ENCODE peak calls at places on chromosomes 7 and 10, in five cellular contexts. E is sigmoid colon, O is endothelial cell of umbilical vein, P is suprapubic skin, H is Panc1. B is an unnamed sample. For H3K9me3, the result is how much of the 10 kb centered on the place peaks cover.

GRCh38 chr7:147722119-147722518 is 868.4 kb upstream of the C7orf33 start:
- DNase-seq in E (no peak), H (no peak), O (no peak), P (no peak), B (no peak)

GRCh38 chr10:112981553-112981952 is 31.5 kb downstream of the TCF7L2 start:
- DNase-seq in O (no peak), H (no peak), P (no peak), E (peak), B (no peak)

GRCh38 chr10:126243976-126244375 is 144.3 kb downstream of the ADAM12 start:
- DNase-seq in H (no peak), O (no peak), E (no peak), P (no peak), B (no peak)

GRCh38 chr10:44206127-44206818 is 178.6 kb downstream of the CXCL12 start:
- DNase-seq in H (no peak), E (peak), O (no peak), P (no peak), B (no peak)

GRCh38 chr7:96701258-96701657 is 8.4 kb downstream of the SEM1 start:
- DNase-seq in H (no peak), E (no peak), O (no peak), P (no peak), B (no peak)

GRCh38 chr10:132193907-132194552 is 7.3 kb downstream of the DPYSL4 start:
- DNase-seq in P (no peak), O (no peak), H (no peak), E (no peak), B (no peak)

GRCh38 chr7:127652333-127653248 is 597 bp downstream of the SND1 start:
- DNase-seq in O (peak), E (no peak), H (no peak), P (no peak), B (no peak)

GRCh38 chr7:75962607-75963382 is 31.6 kb downstream of the TMEM120A start:
- DNase-seq in P (no peak), E (no peak), H (no peak), O (peak), B (no peak)

GRCh38 chr10:95457319-95457886 is 103.8 kb downstream of the SORBS1 start:
- DNase-seq in E (no peak), P (no peak), H (no peak), O (no peak), B (no peak)

GRCh38 chr10:129754211-129755050 is 209.6 kb downstream of the EBF3 start:
- DNase-seq in O (no peak), P (no peak), H (no peak), E (peak), B (peak)

GRCh38 chr7:151897201-151897711 is 20.3 kb upstream of the PRKAG2 start:
- DNase-seq in E (peak), O (no peak), P (no peak), H (no peak), B (no peak)

GRCh38 chr10:48245977-48246376 is 28.5 kb downstream of the FRMPD2 start:
- DNase-seq in H (no peak), O (no peak), P (peak), E (peak), B (no peak)

GRCh38 chr7:17849504-17849903 is 90.8 kb downstream of the SNX13 start:
- DNase-seq in O (no peak), E (no peak), H (no peak), P (no peak), B (no peak)

GRCh38 chr10:49633327-49634045 is 19.6 kb downstream of the CHAT start:
- DNase-seq in O (no peak), E (peak), H (no peak), P (peak), B (no peak)

GRCh38 chr7:44964384-44964830 is 14.4 kb downstream of the MYO1G start:
- DNase-seq in H (no peak), P (no peak), O (peak), E (no peak), B (no peak)

GRCh38 chr7:29277436-29278215 is 83.1 kb downstream of the CHN2 start:
- DNase-seq in O (no peak), P (no peak), E (no peak), H (no peak), B (no peak)

GRCh38 chr10:44982496-44982895 is 3.9 kb upstream of the DEPP1 start:
- DNase-seq in H (no peak), E (peak), P (no peak), O (no peak), B (no peak)

GRCh38 chr10:117462424-117462792 is 80.1 kb upstream of the EMX2 start:
- DNase-seq in P (no peak), O (no peak), H (no peak), E (no peak), B (no peak)

GRCh38 chr10:3452683-3453388 is 280.3 kb upstream of the PITRM1 start:
- DNase-seq in P (no peak), H (no peak), O (peak), E (no peak), B (no peak)

GRCh38 chr7:50655490-50655889 is 90.3 kb upstream of the DDC start:
- DNase-seq in O (no peak), E (no peak), P (no peak), H (no peak), B (no peak)

GRCh38 chr10:86953747-86954680 is 3.4 kb downstream of the MMRN2 start:
- DNase-seq in H (no peak), O (peak), E (peak), P (peak), B (no peak)

DNA sequence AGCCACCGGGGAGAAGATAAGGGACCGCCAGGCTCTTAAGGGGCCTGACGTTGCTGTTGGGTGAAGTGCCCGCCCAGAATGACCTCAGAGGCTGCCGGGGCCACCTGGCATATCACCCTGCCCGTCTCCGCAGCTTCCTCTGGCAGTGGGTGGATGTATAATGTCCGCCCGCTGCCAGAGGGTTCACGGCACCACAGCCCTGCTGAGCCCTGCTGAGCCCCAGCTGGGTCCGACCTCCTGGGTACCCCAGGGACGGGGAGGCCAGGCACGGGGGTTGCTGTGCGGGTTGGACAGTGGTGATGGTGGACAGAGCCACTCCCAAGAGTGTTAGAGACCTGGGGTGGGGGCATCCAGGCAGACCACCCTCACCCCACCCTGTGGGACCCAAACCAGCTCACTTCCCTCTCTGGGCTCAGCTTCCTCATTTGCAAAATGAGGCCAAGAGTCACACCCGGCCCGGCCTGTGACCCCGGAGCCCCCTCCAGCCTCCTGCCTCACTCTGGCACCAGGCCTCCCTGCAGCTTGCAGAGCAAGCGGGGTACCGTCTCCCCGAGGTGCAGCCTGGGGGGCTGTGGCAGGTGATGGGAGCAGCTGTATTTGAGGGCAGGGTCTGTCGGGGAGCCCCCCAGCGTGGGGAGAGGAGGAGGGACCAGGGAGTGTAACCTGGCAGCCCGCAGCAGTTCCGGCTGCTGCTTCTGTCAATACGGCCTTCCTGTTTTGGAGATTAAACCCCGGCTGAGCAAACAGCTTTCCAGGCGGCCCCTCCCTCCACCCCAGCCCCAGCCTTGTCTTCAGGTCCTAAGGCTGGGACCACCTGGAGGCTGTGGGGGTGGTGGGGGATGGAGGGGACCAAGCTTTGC is 8.4 kb upstream of the LFNG start:
- DNase-seq in E (no peak), O (peak), H (no peak), P (no peak), B (no peak)
- TF ChIP-seq POLR2AphosphoS5 in E (no peak), O (peak), H (peak), P (no peak), B (no peak)

GRCh38 chr7:158508802-158509385 is 78.7 kb downstream of the PTPRN2 start:
- DNase-seq in E (no peak), P (no peak), O (no peak), H (no peak), B (no peak)
- H3K9me3 ChIP-seq in E (under half), P (under half), O (under half), H (under half), B (half or more)

GRCh38 chr7:131620673-131621609 is 64.5 kb upstream of the PODXL start:
- DNase-seq in P (no peak), H (no peak), E (no peak), O (peak), B (no peak)

GRCh38 chr7:131625817-131626372 is 69.5 kb upstream of the PODXL start:
- DNase-seq in O (peak), E (no peak), P (no peak), H (peak), B (no peak)

GRCh38 chr7:131621652-131622051 is 65.2 kb upstream of the PODXL start:
- DNase-seq in H (no peak), O (no peak), E (no peak), P (no peak), B (no peak)

GRCh38 chr7:131624536-131624935 is 68.1 kb upstream of the PODXL start:
- DNase-seq in H (no peak), E (no peak), P (no peak), O (peak), B (no peak)

DNA sequence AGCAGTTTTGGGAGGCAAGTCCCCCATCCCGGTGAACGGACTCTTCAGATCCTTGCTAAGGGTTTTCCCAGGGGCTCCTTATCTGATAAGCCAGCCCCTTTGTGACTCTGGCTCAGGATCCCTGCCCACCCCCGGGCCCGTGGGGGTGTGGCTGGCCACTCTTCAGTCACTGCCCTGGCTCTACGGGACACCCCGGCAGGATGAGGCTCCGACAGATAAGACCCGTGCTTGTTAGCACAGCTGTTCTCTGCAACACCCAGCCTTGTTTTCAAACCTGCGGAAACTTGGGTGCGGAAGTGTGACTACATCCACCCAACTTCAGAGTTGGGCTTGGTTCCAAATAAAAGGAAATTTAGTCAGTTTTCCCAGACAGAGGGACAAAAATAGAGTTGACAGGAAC is 66.7 kb upstream of the PODXL start:
- DNase-seq in H (no peak), E (no peak), P (no peak), O (peak), B (no peak)
- TF ChIP-seq POLR2AphosphoS5 in H (no peak), E (no peak), P (no peak), O (peak), B (no peak)

DNA sequence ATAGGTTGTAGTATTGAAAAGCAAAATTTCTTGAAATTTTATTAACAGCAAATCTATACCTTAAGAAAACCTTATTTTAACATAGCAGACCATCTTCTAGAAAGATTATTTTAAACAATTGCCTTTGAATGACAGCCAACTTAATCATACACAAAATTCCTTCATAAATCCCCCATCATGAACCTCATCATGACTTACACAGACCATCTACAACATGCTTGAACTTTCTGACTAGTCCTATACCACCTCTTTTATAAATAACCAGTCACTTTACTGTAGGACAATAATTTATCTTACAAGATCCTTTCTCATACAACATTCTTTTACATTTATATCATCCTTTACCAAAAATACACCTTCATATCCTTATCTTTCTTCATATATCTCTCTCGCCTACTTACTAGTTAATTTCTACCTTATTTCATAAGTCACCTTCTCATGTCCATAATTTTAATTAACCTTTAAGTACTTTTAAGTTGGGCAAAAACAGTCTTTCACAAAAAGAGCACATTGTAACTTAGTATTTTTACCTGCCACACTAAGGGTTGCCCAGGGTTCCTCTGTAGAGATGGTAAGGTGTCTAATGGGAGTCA is 16.6 kb upstream of the PTN start:
- DNase-seq in E (no peak), H (no peak), P (no peak), O (no peak), B (no peak)
- H3K9me3 ChIP-seq in E (under half), H (under half), P (under half), O (under half), B (under half)

GRCh38 chr10:100143756-100144155 is 42.1 kb downstream of the ERLIN1 start:
- DNase-seq in E (no peak), O (no peak), P (no peak), H (no peak), B (no peak)

GRCh38 chr10:100148353-100149211 is 37.2 kb downstream of the ERLIN1 start:
- DNase-seq in E (no peak), O (no peak), H (peak), P (no peak), B (no peak)

GRCh38 chr10:100146398-100146797 is 39.4 kb downstream of the ERLIN1 start:
- DNase-seq in H (no peak), E (no peak), O (no peak), P (no peak), B (no peak)

GRCh38 chr10:100151901-100152300 is 33.9 kb downstream of the ERLIN1 start:
- DNase-seq in H (no peak), P (no peak), O (no peak), E (no peak), B (no peak)

GRCh38 chr10:100146875-100147665 is 38.8 kb downstream of the ERLIN1 start:
- DNase-seq in P (no peak), O (no peak), E (no peak), H (no peak), B (no peak)
- TF ChIP-seq POLR2AphosphoS5 in P (no peak), O (no peak), E (no peak), H (no peak), B (no peak)

GRCh38 chr7:13602036-13602435 is 387.4 kb downstream of the ETV1 start:
- DNase-seq in E (no peak), P (no peak), H (no peak), O (no peak), B (no peak)

GRCh38 chr7:13603661-13604060 is 385.8 kb downstream of the ETV1 start:
- DNase-seq in H (no peak), O (no peak), E (no peak), P (no peak), B (no peak)

GRCh38 chr7:13604178-13604577 is 385.3 kb downstream of the ETV1 start:
- DNase-seq in E (no peak), O (no peak), P (no peak), H (no peak), B (no peak)
- H3K9me3 ChIP-seq in E (under half), O (under half), P (under half), H (under half), B (under half)

B was measured in breast epithelium.